ENCODE peak calls at places on chromosome 19, in nine cellular contexts. E, B, P, S, C, Y, A, F and V are unnamed samples.

GRCh38 chr19:3366761-3367571 is 583 bp downstream of the NFIC start:
- DNase-seq in P (peak), C (no peak), A (peak), F (no peak), B (no peak), S (no peak), Y (no peak), E (peak), V (peak)

GRCh38 chr19:13794388-13794751 is 873 bp upstream of the ZSWIM4 start:
- DNase-seq in B (peak), A (peak), F (peak), P (peak), Y (peak), S (peak), C (peak), E (no peak), V (peak)

GRCh38 chr19:44741841-44742352 is 6.6 kb upstream of the BCL3 start:
- DNase-seq in F (peak), C (peak), B (peak), E (peak), Y (peak), P (peak), S (peak), A (peak), V (peak)

GRCh38 chr19:28874742-28875141 is 338.2 kb downstream of the UQCRFS1 start:
- DNase-seq in B (no peak), S (no peak), E (no peak), P (no peak), C (no peak), F (no peak), A (no peak), Y (no peak), V (no peak)

GRCh38 chr19:29811125-29812079 is at the start of gene CCNE1:
- DNase-seq in E (no peak), A (peak), C (peak), F (peak), B (peak), S (peak), Y (peak), P (peak), V (peak)

GRCh38 chr19:19602136-19602712 is 16.3 kb downstream of the PBX4 start:
- DNase-seq in Y (no peak), A (no peak), E (no peak), C (no peak), B (no peak), P (no peak), F (no peak), S (no peak), V (no peak)

GRCh38 chr19:32318884-32319520 is 26.4 kb upstream of the ZNF507 start:
- DNase-seq in C (no peak), A (no peak), B (no peak), Y (no peak), E (peak), P (no peak), F (no peak), S (no peak), V (no peak)

GRCh38 chr19:6678690-6679109 is 8.7 kb upstream of the TNFSF14 start:
- DNase-seq in B (no peak), C (no peak), S (no peak), E (no peak), F (no peak), Y (no peak), A (peak), P (no peak), V (no peak)

GRCh38 chr19:30795727-30796126 is 423.5 kb downstream of the ZNF536 start:
- DNase-seq in E (no peak), F (no peak), S (no peak), B (no peak), P (no peak), A (no peak), C (no peak), Y (no peak), V (no peak)

GRCh38 chr19:13098291-13099072 is 4.2 kb downstream of the LYL1 start:
- DNase-seq in E (no peak), B (no peak), P (peak), F (no peak), A (peak), S (peak), C (no peak), Y (no peak), V (no peak)

GRCh38 chr19:19140476-19140875 is 2.2 kb upstream of the TMEM161A start:
- DNase-seq in Y (no peak), S (no peak), A (no peak), C (no peak), P (no peak), B (no peak), F (no peak), E (no peak), V (no peak)

GRCh38 chr19:51127755-51128154 is 3.0 kb downstream of the SIGLEC9 start:
- DNase-seq in E (no peak), S (no peak), A (peak), Y (no peak), F (no peak), C (peak), B (peak), P (no peak), V (no peak)

GRCh38 chr19:19316082-19316481 is 4.2 kb downstream of the SUGP1 start:
- DNase-seq in A (no peak), B (no peak), Y (no peak), S (no peak), F (no peak), E (no peak), P (no peak), C (no peak), V (no peak)

GRCh38 chr19:34145741-34146202 is 26.5 kb upstream of the LSM14A start:
- DNase-seq in P (peak), Y (no peak), E (no peak), S (peak), B (no peak), A (no peak), C (peak), F (no peak), V (no peak)

GRCh38 chr19:3285647-3286176 is 61.3 kb downstream of the CELF5 start:
- DNase-seq in B (no peak), Y (no peak), C (no peak), A (no peak), S (no peak), F (no peak), P (no peak), E (no peak), V (no peak)

GRCh38 chr19:5302396-5302795 is 38.2 kb downstream of the PTPRS start:
- DNase-seq in Y (no peak), E (no peak), B (no peak), P (no peak), S (no peak), C (no peak), F (no peak), A (no peak), V (no peak)

GRCh38 chr19:2084993-2085720 is 11.0 kb downstream of the MOB3A start:
- DNase-seq in F (no peak), P (no peak), S (peak), B (peak), E (no peak), Y (peak), A (peak), C (peak), V (peak)

GRCh38 chr19:10120538-10121198 is 969 bp upstream of the EIF3G start:
- DNase-seq in B (no peak), F (no peak), Y (no peak), E (no peak), S (no peak), C (no peak), P (peak), A (no peak), V (no peak)

GRCh38 chr19:939922-940321 is 14.1 kb downstream of the ARID3A start:
- DNase-seq in E (no peak), A (no peak), C (no peak), P (no peak), S (no peak), Y (no peak), F (no peak), B (no peak), V (no peak)

GRCh38 chr19:941292-942132 is 15.7 kb downstream of the ARID3A start:
- DNase-seq in A (no peak), F (no peak), Y (no peak), P (no peak), B (no peak), C (no peak), S (no peak), E (no peak), V (no peak)

GRCh38 chr19:939439-939838 is 13.6 kb downstream of the ARID3A start:
- DNase-seq in B (no peak), A (no peak), C (no peak), F (no peak), Y (no peak), P (no peak), E (no peak), S (no peak), V (no peak)

GRCh38 chr19:942133-942645 is 16.4 kb downstream of the ARID3A start:
- DNase-seq in E (no peak), S (no peak), Y (no peak), C (no peak), A (no peak), B (no peak), F (no peak), P (no peak), V (no peak)

GRCh38 chr19:940591-941291 is 14.9 kb downstream of the ARID3A start:
- DNase-seq in A (peak), P (peak), Y (peak), C (peak), B (peak), F (peak), S (peak), E (no peak), V (peak)
- TF ChIP-seq POLR2A in A (no peak), P (peak), Y (no peak), C (no peak), B (no peak), F (no peak), S (no peak), E (no peak), V (no peak)

GRCh38 chr19:39661565-39661964 is 5.9 kb downstream of the LGALS16 start:
- DNase-seq in Y (no peak), B (no peak), A (no peak), P (no peak), C (no peak), S (no peak), F (no peak), E (no peak), V (no peak)

GRCh38 chr19:39659791-39660190 is 4.1 kb downstream of the LGALS16 start:
- DNase-seq in S (no peak), C (no peak), Y (no peak), A (no peak), B (no peak), P (no peak), F (no peak), E (no peak), V (no peak)

GRCh38 chr19:39660661-39661060 is 4.9 kb downstream of the LGALS16 start:
- DNase-seq in B (no peak), E (no peak), P (no peak), S (no peak), A (no peak), C (no peak), F (no peak), Y (no peak), V (no peak)

GRCh38 chr19:39655613-39656012 is at the start of gene LGALS16:
- DNase-seq in S (no peak), Y (no peak), A (no peak), B (no peak), F (no peak), C (no peak), E (no peak), P (no peak), V (no peak)
- TF ChIP-seq POLR2A in S (no peak), Y (no peak), A (no peak), B (no peak), F (no peak), C (no peak), E (no peak), P (no peak), V (no peak)

GRCh38 chr19:7680606-7681335 is at the start of gene TRAPPC5:
- DNase-seq in B (peak), F (peak), S (peak), E (no peak), P (peak), C (peak), A (peak), Y (peak), V (peak)

GRCh38 chr19:7679017-7679720 is 1.5 kb upstream of the TRAPPC5 start:
- DNase-seq in S (peak), Y (no peak), B (no peak), F (no peak), A (peak), C (no peak), P (no peak), E (no peak), V (no peak)

GRCh38 chr19:7681336-7682174 is 922 bp downstream of the TRAPPC5 start:
- DNase-seq in C (peak), Y (peak), P (peak), F (peak), A (peak), B (peak), E (no peak), S (peak), V (peak)

GRCh38 chr19:7679771-7680605 is 645 bp upstream of the TRAPPC5 start:
- DNase-seq in P (no peak), C (no peak), Y (no peak), F (no peak), S (no peak), E (no peak), B (no peak), A (peak), V (no peak)

DNA sequence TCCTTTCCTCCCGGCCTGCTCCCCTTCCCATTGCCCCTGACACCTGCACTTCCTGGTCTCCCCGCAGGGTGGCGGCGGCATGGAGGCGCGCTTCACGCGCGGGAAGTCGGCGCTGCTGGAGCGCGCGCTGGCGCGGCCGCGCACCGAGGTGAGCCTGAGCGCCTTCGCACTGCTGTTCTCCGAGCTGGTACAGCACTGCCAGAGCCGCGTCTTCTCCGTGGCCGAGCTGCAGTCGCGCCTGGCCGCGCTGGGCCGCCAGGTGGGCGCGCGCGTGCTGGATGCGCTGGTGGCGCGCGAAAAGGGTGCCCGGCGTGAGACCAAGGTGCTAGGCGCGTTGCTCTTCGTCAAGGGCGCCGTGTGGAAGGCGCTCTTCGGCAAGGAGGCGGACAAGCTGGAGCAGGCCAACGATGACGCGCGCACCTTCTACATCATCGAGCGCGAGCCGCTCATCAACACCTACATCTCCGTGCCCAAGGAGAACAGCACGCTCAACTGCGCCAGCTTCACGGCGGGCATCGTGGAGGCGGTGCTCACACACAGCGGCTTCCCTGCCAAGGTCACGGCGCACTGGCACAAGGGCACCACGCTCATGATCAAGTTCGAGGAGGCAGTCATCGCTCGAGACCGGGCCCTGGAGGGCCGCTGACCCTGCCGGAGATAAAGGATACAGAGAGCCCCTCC is 1.7 kb downstream of the TRAPPC5 start:
- DNase-seq in B (no peak), P (no peak), E (no peak), A (peak), Y (no peak), C (no peak), F (no peak), S (no peak), V (no peak)
- TF ChIP-seq POLR2A in B (no peak), P (no peak), E (no peak), A (no peak), Y (no peak), C (no peak), F (no peak), S (no peak), V (no peak)

GRCh38 chr19:54430306-54431254 is 15.3 kb downstream of the TTYH1 start:
- DNase-seq in S (peak), C (no peak), Y (no peak), B (peak), E (no peak), F (no peak), A (peak), P (no peak), V (no peak)

GRCh38 chr19:54427586-54427985 is 12.3 kb downstream of the TTYH1 start:
- DNase-seq in A (no peak), Y (no peak), P (no peak), S (no peak), F (no peak), C (no peak), B (no peak), E (no peak), V (no peak)

GRCh38 chr19:54428323-54429175 is 13.3 kb downstream of the TTYH1 start:
- DNase-seq in B (no peak), Y (no peak), P (no peak), C (no peak), E (no peak), A (no peak), S (no peak), F (no peak), V (no peak)

GRCh38 chr19:54429545-54430227 is 14.4 kb downstream of the TTYH1 start:
- DNase-seq in A (no peak), C (no peak), P (no peak), Y (no peak), E (no peak), S (no peak), B (no peak), F (no peak), V (no peak)

GRCh38 chr19:54429176-54429495 is 13.9 kb downstream of the TTYH1 start:
- DNase-seq in A (no peak), E (no peak), Y (no peak), S (no peak), P (no peak), B (no peak), F (no peak), C (no peak), V (no peak)
- TF ChIP-seq POLR2A in A (no peak), E (no peak), Y (no peak), S (no peak), P (no peak), B (no peak), F (no peak), C (no peak), V (no peak)